ENCODE peak calls at places on chromosomes 12 and 14, in ten cellular contexts. One of them, this sample, is unnamed. For H3K27me3, the result is how much of the 10 kb centered on the place peaks cover.

GRCh38 chr12:76623929-76624328 is 64.4 kb upstream of the OSBPL8 start:
- DNase-seq in AG04450: no peak
- DNase-seq in psoas muscle: no peak
- DNase-seq in left lung: no peak
- DNase-seq in right lobe of liver: no peak
- DNase-seq in tibial nerve: no peak
- DNase-seq in cardiac muscle cell: no peak
- DNase-seq in bronchial epithelial cell: peak
- DNase-seq in DND-41: no peak
- DNase-seq in HCT116: peak
- DNase-seq in this sample: no peak

GRCh38 chr12:47017901-47018479 is 61.4 kb upstream of the PCED1B start:
- DNase-seq in right lobe of liver: no peak
- DNase-seq in DND-41: no peak
- DNase-seq in cardiac muscle cell: no peak
- DNase-seq in psoas muscle: no peak
- DNase-seq in tibial nerve: no peak
- DNase-seq in bronchial epithelial cell: peak
- DNase-seq in left lung: no peak
- DNase-seq in AG04450: no peak
- DNase-seq in HCT116: no peak
- DNase-seq in this sample: no peak

GRCh38 chr12:42716521-42716920 is 127.0 kb upstream of the PRICKLE1 start:
- DNase-seq in cardiac muscle cell: no peak
- DNase-seq in DND-41: no peak
- DNase-seq in psoas muscle: peak
- DNase-seq in tibial nerve: no peak
- DNase-seq in left lung: no peak
- DNase-seq in bronchial epithelial cell: no peak
- DNase-seq in AG04450: no peak
- DNase-seq in HCT116: no peak
- DNase-seq in right lobe of liver: no peak
- DNase-seq in this sample: no peak

GRCh38 chr14:56422703-56423213 is 156.8 kb upstream of the TMEM260 start:
- DNase-seq in right lobe of liver: peak
- DNase-seq in cardiac muscle cell: peak
- DNase-seq in HCT116: peak
- DNase-seq in AG04450: peak
- DNase-seq in DND-41: peak
- DNase-seq in bronchial epithelial cell: peak
- DNase-seq in left lung: no peak
- DNase-seq in tibial nerve: peak
- DNase-seq in psoas muscle: peak
- DNase-seq in this sample: no peak

GRCh38 chr14:72726444-72726843 is 167.5 kb downstream of the DPF3 start:
- DNase-seq in HCT116: no peak
- DNase-seq in AG04450: no peak
- DNase-seq in tibial nerve: no peak
- DNase-seq in bronchial epithelial cell: no peak
- DNase-seq in right lobe of liver: no peak
- DNase-seq in cardiac muscle cell: no peak
- DNase-seq in DND-41: no peak
- DNase-seq in left lung: no peak
- DNase-seq in psoas muscle: no peak
- DNase-seq in this sample: no peak

GRCh38 chr14:104968153-104968527 is 10.0 kb downstream of the AHNAK2 start:
- DNase-seq in tibial nerve: peak
- DNase-seq in bronchial epithelial cell: peak
- DNase-seq in right lobe of liver: peak
- DNase-seq in left lung: peak
- DNase-seq in AG04450: no peak
- DNase-seq in HCT116: no peak
- DNase-seq in DND-41: no peak
- DNase-seq in cardiac muscle cell: peak
- DNase-seq in psoas muscle: peak
- DNase-seq in this sample: no peak

GRCh38 chr12:98464155-98464554 is 51.2 kb upstream of the TMPO start:
- DNase-seq in AG04450: no peak
- DNase-seq in bronchial epithelial cell: peak
- DNase-seq in tibial nerve: no peak
- DNase-seq in HCT116: no peak
- DNase-seq in DND-41: no peak
- DNase-seq in cardiac muscle cell: no peak
- DNase-seq in left lung: no peak
- DNase-seq in psoas muscle: no peak
- DNase-seq in right lobe of liver: no peak
- DNase-seq in this sample: no peak

GRCh38 chr12:77231548-77231947 is 166.2 kb upstream of the E2F7 start:
- DNase-seq in psoas muscle: peak
- DNase-seq in left lung: no peak
- DNase-seq in AG04450: peak
- DNase-seq in cardiac muscle cell: no peak
- DNase-seq in right lobe of liver: peak
- DNase-seq in HCT116: no peak
- DNase-seq in tibial nerve: peak
- DNase-seq in DND-41: no peak
- DNase-seq in bronchial epithelial cell: peak
- DNase-seq in this sample: no peak

GRCh38 chr12:57224973-57225679 is 4.4 kb upstream of the SHMT2 start:
- DNase-seq in DND-41: peak
- DNase-seq in HCT116: no peak
- DNase-seq in psoas muscle: no peak
- DNase-seq in left lung: peak
- DNase-seq in AG04450: no peak
- DNase-seq in tibial nerve: no peak
- DNase-seq in right lobe of liver: peak
- DNase-seq in cardiac muscle cell: peak
- DNase-seq in bronchial epithelial cell: no peak
- DNase-seq in this sample: peak

GRCh38 chr12:96224219-96224615 is 30.0 kb downstream of the ELK3 start:
- DNase-seq in left lung: no peak
- DNase-seq in AG04450: no peak
- DNase-seq in tibial nerve: no peak
- DNase-seq in bronchial epithelial cell: no peak
- DNase-seq in DND-41: no peak
- DNase-seq in HCT116: no peak
- DNase-seq in right lobe of liver: no peak
- DNase-seq in cardiac muscle cell: no peak
- DNase-seq in psoas muscle: no peak
- DNase-seq in this sample: no peak

GRCh38 chr12:10454531-10454930 is 1.4 kb upstream of the KLRC1 start:
- DNase-seq in left lung: no peak
- DNase-seq in tibial nerve: no peak
- DNase-seq in bronchial epithelial cell: peak
- DNase-seq in DND-41: no peak
- DNase-seq in right lobe of liver: no peak
- DNase-seq in cardiac muscle cell: no peak
- DNase-seq in psoas muscle: no peak
- DNase-seq in HCT116: no peak
- DNase-seq in AG04450: no peak
- DNase-seq in this sample: no peak

GRCh38 chr12:22100952-22101748 is 55.1 kb downstream of the CMAS start:
- DNase-seq in cardiac muscle cell: peak
- DNase-seq in left lung: no peak
- DNase-seq in DND-41: peak
- DNase-seq in tibial nerve: no peak
- DNase-seq in psoas muscle: no peak
- DNase-seq in AG04450: peak
- DNase-seq in bronchial epithelial cell: peak
- DNase-seq in HCT116: peak
- DNase-seq in right lobe of liver: no peak
- DNase-seq in this sample: peak

GRCh38 chr12:65500121-65500846 is 221.8 kb downstream of the MSRB3 start:
- DNase-seq in cardiac muscle cell: no peak
- DNase-seq in DND-41: no peak
- DNase-seq in right lobe of liver: no peak
- DNase-seq in left lung: no peak
- DNase-seq in psoas muscle: no peak
- DNase-seq in HCT116: peak
- DNase-seq in AG04450: no peak
- DNase-seq in bronchial epithelial cell: peak
- DNase-seq in tibial nerve: no peak
- DNase-seq in this sample: no peak

GRCh38 chr14:63928744-63929174 is 76.0 kb downstream of the SYNE2 start:
- DNase-seq in bronchial epithelial cell: no peak
- DNase-seq in psoas muscle: no peak
- DNase-seq in cardiac muscle cell: no peak
- DNase-seq in right lobe of liver: no peak
- DNase-seq in DND-41: no peak
- DNase-seq in HCT116: no peak
- DNase-seq in left lung: no peak
- DNase-seq in tibial nerve: no peak
- DNase-seq in AG04450: no peak
- DNase-seq in this sample: no peak

GRCh38 chr12:71666259-71666658 is 2.2 kb downstream of the THAP2 start:
- DNase-seq in tibial nerve: no peak
- DNase-seq in left lung: no peak
- DNase-seq in AG04450: no peak
- DNase-seq in psoas muscle: no peak
- DNase-seq in cardiac muscle cell: no peak
- DNase-seq in bronchial epithelial cell: no peak
- DNase-seq in right lobe of liver: no peak
- DNase-seq in DND-41: no peak
- DNase-seq in HCT116: no peak
- DNase-seq in this sample: no peak
- H3K4me3 ChIP-seq in tibial nerve: no peak
- H3K4me3 ChIP-seq in left lung: no peak
- H3K4me3 ChIP-seq in AG04450: no peak
- H3K4me3 ChIP-seq in psoas muscle: no peak
- H3K4me3 ChIP-seq in cardiac muscle cell: no peak
- H3K4me3 ChIP-seq in bronchial epithelial cell: no peak
- H3K4me3 ChIP-seq in right lobe of liver: no peak
- H3K4me3 ChIP-seq in DND-41: no peak
- H3K4me3 ChIP-seq in HCT116: no peak
- H3K4me3 ChIP-seq in this sample: no peak

DNA sequence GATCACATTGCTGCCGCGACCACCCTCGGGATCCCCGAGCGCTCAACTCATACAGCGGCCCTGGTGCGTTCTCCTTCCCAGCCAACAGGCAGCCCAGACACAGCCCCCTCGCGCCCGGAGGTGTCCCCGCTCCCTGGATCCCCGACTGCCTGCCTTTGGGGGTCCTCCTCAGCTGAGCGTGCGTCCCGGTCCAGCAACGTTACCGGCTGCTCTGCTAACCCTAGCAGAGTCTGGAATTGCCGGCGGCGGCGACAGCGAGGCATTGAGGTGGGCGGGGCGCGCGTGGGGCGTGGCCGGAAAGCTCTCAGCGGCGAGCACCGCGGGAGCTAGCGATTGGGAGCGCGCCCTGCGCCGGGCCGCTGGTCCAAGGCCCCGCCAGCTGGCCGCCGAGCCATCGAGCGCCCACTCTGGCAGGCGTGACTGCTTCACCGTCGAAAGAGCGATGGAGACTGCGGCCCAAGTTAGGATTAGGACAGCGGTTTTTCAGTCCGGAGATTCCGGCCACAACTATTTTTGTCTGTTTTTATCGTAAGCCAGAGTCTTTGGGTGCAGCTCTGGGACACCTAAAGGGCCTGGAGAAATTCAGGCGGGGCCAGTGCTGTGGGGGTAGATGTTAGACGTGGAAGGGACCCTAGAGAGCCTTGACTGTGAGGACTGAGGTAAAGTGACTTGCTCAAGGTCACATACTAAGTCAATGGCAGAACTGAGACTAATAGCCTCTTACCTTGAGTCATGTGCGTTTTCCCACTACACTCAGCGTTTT is at the start of gene HEATR5A:
- DNase-seq in left lung: peak
- DNase-seq in right lobe of liver: peak
- DNase-seq in bronchial epithelial cell: peak
- DNase-seq in AG04450: peak
- DNase-seq in psoas muscle: peak
- DNase-seq in DND-41: peak
- DNase-seq in HCT116: peak
- DNase-seq in cardiac muscle cell: peak
- DNase-seq in tibial nerve: peak
- DNase-seq in this sample: peak
- TF ChIP-seq CTCF in left lung: peak
- TF ChIP-seq CTCF in right lobe of liver: peak
- TF ChIP-seq CTCF in bronchial epithelial cell: peak
- TF ChIP-seq CTCF in AG04450: peak
- TF ChIP-seq CTCF in psoas muscle: peak
- TF ChIP-seq CTCF in DND-41: peak
- TF ChIP-seq CTCF in HCT116: no peak
- TF ChIP-seq CTCF in cardiac muscle cell: peak
- TF ChIP-seq CTCF in tibial nerve: peak
- TF ChIP-seq CTCF in this sample: peak

DNA sequence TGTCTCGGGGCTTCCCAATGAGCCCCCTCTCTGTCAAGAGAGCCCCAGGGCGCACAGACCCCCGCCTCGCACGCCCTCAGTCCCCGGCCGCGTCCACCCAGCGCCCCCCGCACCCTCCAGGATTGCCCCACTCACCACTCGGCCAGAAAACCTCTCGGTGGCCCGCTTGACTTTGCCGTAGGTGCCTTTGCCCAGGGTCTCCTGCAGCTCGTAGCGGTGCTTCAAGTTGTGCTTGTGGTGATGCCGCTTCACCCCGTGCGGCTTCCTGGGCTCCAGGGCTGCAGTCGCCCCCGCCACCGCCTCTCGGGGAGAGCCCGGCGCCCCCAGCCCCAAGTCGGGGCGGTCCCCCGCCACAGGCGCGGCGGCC is 492 bp downstream of the NUAK1 start:
- DNase-seq in HCT116: no peak
- DNase-seq in cardiac muscle cell: peak
- DNase-seq in psoas muscle: no peak
- DNase-seq in AG04450: no peak
- DNase-seq in tibial nerve: no peak
- DNase-seq in bronchial epithelial cell: no peak
- DNase-seq in right lobe of liver: peak
- DNase-seq in left lung: no peak
- DNase-seq in DND-41: no peak
- DNase-seq in this sample: no peak
- H3K27me3 ChIP-seq in HCT116: under half
- H3K27me3 ChIP-seq in cardiac muscle cell: under half
- H3K27me3 ChIP-seq in psoas muscle: under half
- H3K27me3 ChIP-seq in AG04450: under half
- H3K27me3 ChIP-seq in tibial nerve: under half
- H3K27me3 ChIP-seq in bronchial epithelial cell: under half
- H3K27me3 ChIP-seq in right lobe of liver: under half
- H3K27me3 ChIP-seq in left lung: half or more
- H3K27me3 ChIP-seq in DND-41: under half
- H3K27me3 ChIP-seq in this sample: under half

DNA sequence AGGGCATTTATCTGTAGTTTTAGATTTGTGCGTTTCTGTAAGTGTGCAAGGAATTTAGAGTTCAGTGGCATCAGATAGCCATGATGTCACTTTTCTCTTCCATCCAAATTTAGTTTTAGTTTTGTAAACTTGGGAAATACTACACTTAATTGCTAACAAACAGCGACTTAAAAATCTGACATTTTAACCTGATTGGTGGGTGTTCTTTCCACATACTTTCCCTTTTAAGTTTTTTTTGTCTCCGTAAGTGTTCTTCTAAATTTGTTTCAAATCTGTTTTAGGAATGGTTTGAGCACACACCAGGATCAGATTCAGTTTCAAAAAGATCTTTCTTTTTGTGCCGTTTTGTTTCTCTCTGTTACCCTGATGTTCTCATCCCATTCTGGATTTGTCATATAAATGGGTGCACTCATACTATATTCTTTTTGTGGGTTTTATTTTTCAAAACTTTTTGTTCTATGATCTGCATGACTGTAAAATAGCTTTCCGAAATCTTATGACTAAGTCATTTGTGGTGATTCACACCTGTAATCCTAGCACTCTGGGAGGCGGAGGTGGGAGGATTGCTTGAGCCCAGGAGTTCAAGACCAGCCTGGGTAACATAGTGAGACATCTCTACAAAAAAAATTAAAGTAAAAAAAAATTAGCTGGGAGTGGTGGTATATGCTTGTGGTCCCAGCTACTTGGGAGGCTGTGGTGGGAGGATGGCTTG is 58.9 kb downstream of the FBXO34 start:
- DNase-seq in cardiac muscle cell: no peak
- DNase-seq in left lung: no peak
- DNase-seq in AG04450: no peak
- DNase-seq in psoas muscle: no peak
- DNase-seq in DND-41: no peak
- DNase-seq in right lobe of liver: no peak
- DNase-seq in tibial nerve: no peak
- DNase-seq in bronchial epithelial cell: peak
- DNase-seq in HCT116: no peak
- DNase-seq in this sample: no peak
- H3K4me3 ChIP-seq in cardiac muscle cell: no peak
- H3K4me3 ChIP-seq in left lung: no peak
- H3K4me3 ChIP-seq in AG04450: no peak
- H3K4me3 ChIP-seq in psoas muscle: no peak
- H3K4me3 ChIP-seq in DND-41: no peak
- H3K4me3 ChIP-seq in right lobe of liver: no peak
- H3K4me3 ChIP-seq in tibial nerve: no peak
- H3K4me3 ChIP-seq in bronchial epithelial cell: no peak
- H3K4me3 ChIP-seq in HCT116: no peak
- H3K4me3 ChIP-seq in this sample: no peak